ENCODE peak calls at places on chromosomes 2 and 18, in four cellular contexts. I is lower leg skin, Z is NB4, W is heart left ventricle. B is an unnamed sample.

GRCh38 chr2:228771306-228771705 is 499.8 kb downstream of the PID1 start:
- DNase-seq in I (no peak), Z (no peak), W (no peak), B (no peak)

GRCh38 chr2:98460573-98461560 is 16.2 kb downstream of the INPP4A start:
- DNase-seq in I (peak), Z (peak), W (peak), B (peak)

GRCh38 chr2:232237460-232237859 is 141.1 kb upstream of the ALPP start:
- DNase-seq in I (no peak), Z (no peak), W (no peak), B (no peak)

GRCh38 chr2:30026091-30027055 is 105.0 kb upstream of the ALK start:
- DNase-seq in I (no peak), Z (peak), W (peak), B (peak)

GRCh38 chr2:148524519-148524919 is 120.0 kb upstream of the EPC2 start:
- DNase-seq in I (no peak), Z (no peak), W (no peak), B (no peak)

GRCh38 chr2:230708204-230708603 is 4.4 kb upstream of the CAB39 start:
- DNase-seq in I (peak), Z (no peak), W (no peak), B (no peak)

GRCh38 chr2:182591774-182592173 is 124.3 kb upstream of the DNAJC10 start:
- DNase-seq in I (no peak), Z (no peak), W (no peak), B (no peak)

GRCh38 chr18:40607741-40608140 is 1347.3 kb upstream of the PIK3C3 start:
- DNase-seq in I (no peak), Z (no peak), W (no peak), B (no peak)

GRCh38 chr2:8574196-8575010 is 107.5 kb upstream of the ID2 start:
- DNase-seq in I (peak), Z (peak), W (no peak), B (no peak)

GRCh38 chr2:197145471-197146056 is 165.0 kb downstream of the ANKRD44 start:
- DNase-seq in I (no peak), Z (peak), W (no peak), B (no peak)

GRCh38 chr2:236601306-236602202 is 31.9 kb downstream of the ACKR3 start:
- DNase-seq in I (no peak), Z (no peak), W (no peak), B (no peak)

GRCh38 chr2:50535971-50536759 is 495.8 kb downstream of the NRXN1 start:
- DNase-seq in I (no peak), Z (peak), W (no peak), B (peak)

GRCh38 chr2:43737097-43737854 is 36.6 kb upstream of the DYNC2LI1 start:
- DNase-seq in I (no peak), Z (no peak), W (no peak), B (no peak)

GRCh38 chr2:186105016-186105415 is 366.4 kb downstream of the FSIP2 start:
- DNase-seq in I (no peak), Z (no peak), W (no peak), B (no peak)

GRCh38 chr2:9699139-9699823 is 68.5 kb upstream of the YWHAQ start:
- DNase-seq in I (no peak), Z (no peak), W (no peak), B (no peak)

GRCh38 chr2:65075176-65075575 is 19.0 kb downstream of the CEP68 start:
- DNase-seq in I (no peak), Z (no peak), W (no peak), B (no peak)

GRCh38 chr2:239311132-239312040 is 89.4 kb downstream of the HDAC4 start:
- DNase-seq in I (peak), Z (no peak), W (no peak), B (no peak)

GRCh38 chr18:62867521-62867920 is 152.2 kb downstream of the PHLPP1 start:
- DNase-seq in I (no peak), Z (no peak), W (no peak), B (no peak)

GRCh38 chr18:60984496-60984895 is 348.7 kb upstream of the CDH20 start:
- DNase-seq in I (no peak), Z (no peak), W (no peak), B (no peak)

GRCh38 chr2:235433860-235434259 is 60.0 kb upstream of the AGAP1 start:
- DNase-seq in I (peak), Z (peak), W (peak), B (no peak)

GRCh38 chr2:186503827-186504606 is 18.0 kb downstream of the ZC3H15 start:
- DNase-seq in I (no peak), Z (peak), W (no peak), B (peak)

GRCh38 chr2:130728549-130729310 is at the start of gene GPR148:
- DNase-seq in I (peak), Z (no peak), W (no peak), B (no peak)

GRCh38 chr2:163264376-163264775 is 425.8 kb upstream of the KCNH7 start:
- DNase-seq in I (no peak), Z (no peak), W (peak), B (no peak)

GRCh38 chr2:45169339-45170190 is 160.3 kb upstream of the SIX2 start:
- DNase-seq in I (no peak), Z (peak), W (no peak), B (no peak)

GRCh38 chr2:71330585-71331330 is 824 bp upstream of the ZNF638 start:
- DNase-seq in I (no peak), Z (no peak), W (no peak), B (no peak)

GRCh38 chr18:9109523-9109922 is 7.0 kb downstream of the NDUFV2 start:
- DNase-seq in I (no peak), Z (no peak), W (no peak), B (no peak)

GRCh38 chr2:16613475-16613874 is 52.2 kb downstream of the CYRIA start:
- DNase-seq in I (no peak), Z (peak), W (no peak), B (peak)

GRCh38 chr2:151959203-151959602 is 131.0 kb upstream of the ARL5A start:
- DNase-seq in I (no peak), Z (no peak), W (no peak), B (no peak)

GRCh38 chr2:86788881-86789686 is 1.6 kb downstream of the CD8A start:
- DNase-seq in I (no peak), Z (no peak), W (no peak), B (peak)

GRCh38 chr2:169301596-169302330 is 60.6 kb downstream of the LRP2 start:
- DNase-seq in I (no peak), Z (no peak), W (no peak), B (no peak)

DNA sequence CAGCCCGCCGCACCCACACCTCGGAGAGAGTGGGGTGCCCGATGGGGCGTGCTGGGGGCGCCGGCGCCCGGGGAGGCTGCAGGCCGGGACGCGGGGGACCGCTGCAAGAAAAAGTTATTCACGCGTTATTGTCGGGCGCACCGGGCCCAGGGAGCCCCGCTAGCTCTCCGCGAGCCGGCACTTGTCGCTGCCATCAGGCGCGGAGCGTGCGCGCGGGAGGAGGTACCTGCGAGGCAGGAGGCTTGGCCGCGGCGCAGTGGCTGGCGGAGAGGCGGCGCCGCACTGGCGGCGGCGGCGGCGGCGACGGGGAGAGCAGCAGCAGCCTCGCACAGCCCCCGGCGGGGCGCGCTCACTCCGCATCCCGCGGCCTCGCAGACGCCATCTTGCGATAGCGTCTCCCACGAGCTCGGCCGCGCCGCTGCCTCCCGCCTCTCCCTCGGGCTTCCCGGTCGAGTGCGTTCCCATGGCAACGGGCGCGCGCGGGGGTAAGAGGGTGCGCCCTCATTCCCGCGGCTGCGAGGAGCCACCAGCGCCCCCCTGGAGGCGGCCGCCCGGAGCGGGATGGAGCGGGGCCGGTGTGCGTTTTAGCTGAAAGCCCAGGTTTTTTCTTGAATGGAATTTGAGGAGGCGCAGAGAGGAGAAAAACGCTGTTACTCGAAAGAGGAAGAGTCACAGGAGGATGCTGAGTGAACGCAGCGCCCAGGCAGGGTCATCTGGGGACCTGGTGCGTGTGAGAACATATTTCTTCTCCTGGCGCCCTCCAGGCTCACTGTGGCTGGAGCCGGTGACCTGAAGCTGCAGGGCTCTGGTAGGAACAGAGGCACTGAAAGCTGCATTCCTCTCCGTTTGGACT is at the start of gene CHN1:
- DNase-seq in I (peak), Z (peak), W (peak), B (peak)
- TF ChIP-seq POLR2A in I (no peak), Z (no peak), W (peak), B (no peak)

GRCh38 chr2:63841254-63842022 is at the start of gene UGP2:
- DNase-seq in I (peak), Z (peak), W (peak), B (peak)

GRCh38 chr2:63840785-63841253 is 877 bp upstream of the UGP2 start:
- DNase-seq in I (peak), Z (peak), W (peak), B (peak)

GRCh38 chr2:63843791-63844190 is 2.1 kb downstream of the UGP2 start:
- DNase-seq in I (no peak), Z (no peak), W (no peak), B (no peak)

GRCh38 chr2:63843093-63843492 is 1.4 kb downstream of the UGP2 start:
- DNase-seq in I (no peak), Z (no peak), W (no peak), B (peak)

DNA sequence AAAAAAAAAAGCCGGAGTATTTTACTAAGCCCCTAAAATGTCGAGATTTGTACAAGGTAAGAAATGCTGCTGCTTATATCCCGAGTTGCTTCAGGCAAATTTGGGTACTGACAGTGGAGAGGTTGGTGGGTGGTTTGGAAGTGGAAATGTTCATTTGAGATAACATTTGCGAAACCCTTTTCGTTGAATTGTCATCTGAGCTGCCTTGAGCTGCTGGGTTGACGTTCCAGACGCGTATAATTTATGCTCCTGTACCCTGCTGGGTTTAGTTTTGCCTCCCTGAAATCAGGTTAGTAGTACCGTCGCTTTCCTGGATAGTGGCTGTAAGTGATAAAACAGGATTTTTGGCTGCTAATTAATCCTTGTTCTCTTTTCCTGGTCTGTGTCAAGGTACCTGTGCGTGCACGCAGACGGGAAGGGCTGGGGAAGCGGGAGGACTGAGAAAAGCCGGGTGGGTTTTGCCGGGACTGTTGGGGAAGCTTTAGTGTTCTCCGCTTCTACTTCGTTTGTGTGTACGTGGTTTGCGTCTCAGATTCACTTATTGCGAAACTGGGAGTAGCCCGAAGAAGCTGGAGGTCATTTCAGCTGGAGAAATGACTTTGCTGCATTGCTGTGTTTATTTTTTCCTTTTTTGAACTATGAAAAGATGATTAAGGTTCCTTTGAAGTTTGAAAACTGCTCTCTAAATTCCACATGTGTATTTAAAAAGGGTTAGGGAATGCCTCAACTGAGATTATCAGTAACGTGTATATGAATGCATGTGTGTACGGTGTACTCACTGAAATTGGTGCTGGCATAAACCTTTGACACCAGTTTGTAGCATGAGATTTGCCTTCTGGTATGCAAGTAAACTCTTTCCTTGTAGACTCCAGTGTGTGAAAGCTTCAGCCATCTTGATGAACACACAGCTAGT is 709 bp downstream of the UGP2 start:
- DNase-seq in I (no peak), Z (peak), W (peak), B (peak)
- TF ChIP-seq POLR2A in I (no peak), Z (no peak), W (peak), B (no peak)

DNA sequence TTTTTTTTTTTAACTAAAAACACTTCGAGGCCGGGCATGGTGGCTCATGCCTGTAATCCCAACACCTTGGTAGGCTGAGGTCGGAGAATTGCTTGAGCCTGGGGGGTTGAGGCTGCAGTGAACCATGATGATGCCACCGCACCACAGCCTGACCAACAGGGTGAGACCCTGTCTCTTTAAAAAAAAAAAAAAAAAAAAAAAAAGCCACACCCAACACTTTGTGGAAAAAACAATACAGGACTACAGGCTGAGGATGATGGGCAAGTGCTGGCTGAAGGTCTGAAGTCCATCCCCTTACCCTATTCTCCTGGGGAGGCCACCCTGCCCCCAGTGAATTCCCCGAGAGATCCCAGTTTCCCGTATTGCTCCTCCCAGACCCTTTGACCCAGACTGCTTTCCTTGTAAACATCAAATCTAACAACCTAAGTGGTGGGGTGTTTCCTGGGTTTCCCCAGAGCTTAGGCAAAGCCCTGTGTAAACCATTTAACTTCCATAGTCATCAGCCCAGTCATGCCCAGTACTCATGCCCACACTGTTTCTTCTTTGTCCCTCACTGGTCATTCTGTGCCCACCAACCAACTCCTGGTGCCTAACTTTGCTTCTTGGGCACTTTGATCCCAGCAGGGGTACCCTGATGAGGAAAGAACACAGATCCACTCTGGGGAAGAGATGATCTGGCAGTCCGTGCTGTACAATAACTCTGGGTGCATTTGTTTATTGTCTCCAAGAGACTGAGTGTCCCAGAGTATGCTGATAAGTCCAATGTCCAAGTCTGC is 5.8 kb upstream of the TMEM37 start:
- DNase-seq in I (peak), Z (no peak), W (no peak), B (no peak)
- TF ChIP-seq POLR2A in I (no peak), Z (no peak), W (no peak), B (no peak)

GRCh38 chr18:80140455-80140985 is 31.5 kb downstream of the ADNP2 start:
- DNase-seq in I (no peak), Z (no peak), W (no peak), B (no peak)
- TF ChIP-seq POLR2A in I (no peak), Z (no peak), W (no peak), B (no peak)

GRCh38 chr18:22283397-22283796 is 114.0 kb downstream of the GATA6 start:
- DNase-seq in I (no peak), Z (no peak), W (no peak), B (no peak)

GRCh38 chr18:22284581-22285230 is 115.3 kb downstream of the GATA6 start:
- DNase-seq in I (no peak), Z (no peak), W (no peak), B (no peak)

GRCh38 chr18:22290004-22290403 is 120.6 kb downstream of the GATA6 start:
- DNase-seq in I (no peak), Z (no peak), W (no peak), B (no peak)

GRCh38 chr18:22285299-22286140 is 116.1 kb downstream of the GATA6 start:
- DNase-seq in I (no peak), Z (peak), W (no peak), B (no peak)

GRCh38 chr18:22286576-22286975 is 117.2 kb downstream of the GATA6 start:
- DNase-seq in I (no peak), Z (no peak), W (no peak), B (no peak)
- TF ChIP-seq POLR2A in I (no peak), Z (no peak), W (no peak), B (no peak)